ENCODE peak calls at places on chromosomes 12 and 14, in eight cellular contexts. C is kidney epithelial cell, X is PC-9, S is HFF-Myc, K is astrocyte of the cerebellum, N is upper lobe of right lung, Q is B cell, Z is pancreas. L is an unnamed sample.

GRCh38 chr12:29733060-29733459 is 50.7 kb downstream of the TMTC1 start:
- DNase-seq in C (no peak), N (no peak), K (no peak), Q (no peak), X (no peak), Z (no peak), S (no peak), L (peak; percentile 4)

GRCh38 chr14:23633160-23633701 is 2.9 kb upstream of the DHRS2 start:
- DNase-seq in N (no peak), Q (no peak), S (no peak), Z (no peak), X (no peak), C (no peak), K (no peak), L (no peak)

GRCh38 chr14:76810953-76811400 is 1.7 kb downstream of the ANGEL1 start:
- DNase-seq in X (no peak), K (no peak), Q (no peak), S (no peak), C (no peak), N (no peak), Z (no peak), L (no peak)

GRCh38 chr14:28381656-28382055 is 384.9 kb upstream of the FOXG1 start:
- DNase-seq in X (no peak), N (no peak), Q (no peak), Z (no peak), K (no peak), C (no peak), S (no peak), L (no peak)

GRCh38 chr12:11716794-11717532 is 67.5 kb downstream of the ETV6 start:
- DNase-seq in Q (no peak), S (no peak), X (no peak), K (no peak), N (no peak), C (no peak), Z (no peak), L (no peak)

GRCh38 chr12:63948211-63948610 is 103.7 kb downstream of the SRGAP1 start:
- DNase-seq in S (no peak), K (no peak), Q (no peak), X (no peak), Z (no peak), N (no peak), C (no peak), L (no peak)

GRCh38 chr14:69464829-69465228 is 19.7 kb upstream of the PLEKHD1 start:
- DNase-seq in Z (no peak), K (peak; percentile 91), X (no peak), N (no peak), S (peak; percentile 48), Q (no peak), C (peak; percentile 93), L (no peak)

GRCh38 chr14:99035268-99035667 is 236.7 kb downstream of the BCL11B start:
- DNase-seq in N (no peak), X (no peak), S (peak; percentile 7), Z (no peak), Q (peak; percentile 21), C (no peak), K (peak; percentile 39), L (no peak)

GRCh38 chr14:94728950-94729349 is 41.0 kb downstream of the GSC start:
- DNase-seq in K (no peak), Q (no peak), C (no peak), Z (no peak), X (no peak), S (no peak), N (no peak), L (no peak)

GRCh38 chr14:88233915-88234314 is 89.2 kb downstream of the KCNK10 start:
- DNase-seq in K (no peak), N (no peak), X (no peak), S (peak; percentile 5), C (no peak), Q (no peak), Z (no peak), L (no peak)

GRCh38 chr14:45426685-45427282 is 173.8 kb upstream of the MIS18BP1 start:
- DNase-seq in X (no peak), Q (no peak), S (peak; percentile 38), N (no peak), K (peak; percentile 19), Z (no peak), C (no peak), L (no peak)

GRCh38 chr12:5273709-5274108 is 158.2 kb upstream of the NTF3 start:
- DNase-seq in N (no peak), C (no peak), S (no peak), K (no peak), Q (no peak), X (no peak), Z (no peak), L (no peak)

GRCh38 chr12:89346741-89347324 is 5.5 kb downstream of the DUSP6 start:
- DNase-seq in S (no peak), X (no peak), Z (no peak), N (no peak), Q (no peak), C (no peak), K (no peak), L (peak; percentile 3)

GRCh38 chr12:6207254-6207942 is 7.2 kb downstream of the CD9 start:
- DNase-seq in Q (no peak), C (no peak), Z (no peak), N (no peak), K (no peak), S (no peak), X (no peak), L (no peak)

GRCh38 chr12:88132387-88132786 is 9.5 kb downstream of the CEP290 start:
- DNase-seq in C (no peak), S (no peak), K (no peak), Q (no peak), N (no peak), X (no peak), Z (no peak), L (no peak)

GRCh38 chr12:88127099-88127498 is 14.8 kb downstream of the CEP290 start:
- DNase-seq in N (no peak), X (no peak), S (no peak), K (no peak), Q (no peak), Z (no peak), C (no peak), L (no peak)

GRCh38 chr12:88122666-88123065 is 19.2 kb downstream of the CEP290 start:
- DNase-seq in C (no peak), Q (no peak), X (no peak), K (no peak), N (no peak), S (no peak), Z (no peak), L (no peak)

GRCh38 chr12:88127855-88128254 is 14.0 kb downstream of the CEP290 start:
- DNase-seq in X (no peak), N (no peak), K (no peak), S (no peak), Q (no peak), Z (no peak), C (no peak), L (no peak)
- TF ChIP-seq CTCF in X (no peak), N (no peak), K (no peak), S (no peak), Q (no peak), Z (no peak), C (no peak), L (no peak)

DNA sequence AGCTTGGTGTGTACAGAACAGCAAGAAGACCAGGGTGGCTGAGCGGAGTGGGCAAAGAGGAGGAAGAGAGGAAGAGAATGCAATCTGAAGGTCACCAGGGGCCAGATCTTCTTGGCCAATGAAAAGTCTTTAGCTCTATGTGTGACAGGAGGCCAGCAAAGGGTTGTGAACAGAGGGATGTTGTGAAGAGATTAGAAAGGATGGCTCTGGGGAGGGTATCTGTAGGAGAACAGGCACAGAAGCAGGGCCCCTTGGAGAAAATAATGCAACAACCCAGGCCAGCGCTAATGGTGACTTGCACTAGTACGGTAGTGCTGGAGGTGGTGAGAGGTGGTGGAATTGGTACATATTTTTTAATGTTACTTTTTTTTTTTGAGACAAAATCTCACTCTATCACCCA is 97.2 kb downstream of the NT5DC3 start:
- DNase-seq in S (no peak), X (no peak), C (no peak), N (no peak), K (no peak), Z (no peak), Q (no peak), L (no peak)
- TF ChIP-seq CTCF in S (no peak), X (no peak), C (no peak), N (no peak), K (no peak), Z (no peak), Q (no peak), L (no peak)

GRCh38 chr12:114476159-114476558 is 70.2 kb upstream of the TBX5 start:
- DNase-seq in S (peak; percentile 33), Q (no peak), N (no peak), Z (no peak), C (no peak), X (no peak), K (no peak), L (no peak)
- TF ChIP-seq CTCF in S (peak; percentile 48), Q (no peak), N (peak; percentile 43), Z (no peak), C (peak; percentile 12), X (peak; percentile 49), K (no peak), L (peak; percentile 2)

DNA sequence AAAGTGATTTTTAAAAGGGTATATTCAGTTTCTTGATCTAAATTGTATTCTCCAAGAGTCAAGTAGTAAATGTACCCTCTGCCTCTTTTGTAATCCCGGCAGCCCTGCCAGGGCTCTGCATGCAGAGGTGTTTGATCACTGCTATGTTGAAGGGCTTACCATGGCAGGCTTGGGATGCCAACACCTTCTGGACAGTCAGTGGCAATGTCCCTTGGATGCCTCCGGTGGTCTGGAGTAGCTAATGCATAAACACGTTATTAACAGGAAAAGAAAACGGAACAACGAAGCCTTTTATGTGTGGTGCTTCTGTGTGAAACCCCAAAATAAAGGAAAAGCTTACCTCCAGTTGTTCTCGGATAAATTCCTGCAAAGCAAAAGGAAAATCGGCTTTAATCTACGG is 19.9 kb downstream of the EIF2B2 start:
- DNase-seq in S (no peak), X (no peak), C (no peak), Q (no peak), K (no peak), Z (no peak), N (no peak), L (no peak)
- TF ChIP-seq CTCF in S (peak; percentile 41), X (peak; percentile 79), C (peak; percentile 48), Q (no peak), K (peak; percentile 50), Z (no peak), N (peak; percentile 24), L (peak; percentile 40)

GRCh38 chr14:43005807-43006206 is 1399.1 kb downstream of the LRFN5 start:
- DNase-seq in N (no peak), Q (no peak), X (no peak), K (no peak), C (no peak), Z (no peak), S (no peak), L (no peak)
- TF ChIP-seq CTCF in N (no peak), Q (no peak), X (peak; percentile 25), K (peak; percentile 15), C (peak; percentile 22), Z (no peak), S (no peak), L (no peak)

GRCh38 chr12:104736307-104736706 is 221.8 kb downstream of the SLC41A2 start:
- DNase-seq in X (no peak), N (no peak), Q (no peak), C (no peak), S (peak; percentile 88), Z (no peak), K (peak; percentile 72), L (no peak)
- TF ChIP-seq CTCF in X (no peak), N (no peak), Q (no peak), C (no peak), S (peak; percentile 15), Z (no peak), K (no peak), L (no peak)